ENCODE peak calls at places on chromosomes 16 and 17, in four cellular contexts. V is HCT116, G is fibroblast of lung, S is endothelial cell of umbilical vein. T is an unnamed sample.

GRCh38 chr17:32664936-32665583 is 178.3 kb downstream of the CDK5R1 start:
- DNase-seq in S (no peak), G (no peak), V (no peak), T (no peak)

GRCh38 chr16:8885674-8886592 is 3.8 kb downstream of the LITAFD start:
- DNase-seq in S (peak), V (no peak), G (peak), T (no peak)

GRCh38 chr17:50460831-50461526 is 7.7 kb downstream of the CHAD start:
- DNase-seq in S (no peak), V (no peak), G (no peak), T (no peak)

GRCh38 chr16:70737377-70738082 is 51.7 kb upstream of the MTSS2 start:
- DNase-seq in V (no peak), G (peak), S (no peak), T (no peak)

GRCh38 chr17:62704381-62704971 is 77.0 kb downstream of the MRC2 start:
- DNase-seq in V (no peak), G (peak), S (peak), T (no peak)

GRCh38 chr17:43722921-43723665 is 35.5 kb downstream of the SOST start:
- DNase-seq in G (no peak), V (no peak), S (no peak), T (no peak)

GRCh38 chr17:18957831-18958230 is 5.9 kb downstream of the SLC5A10 start:
- DNase-seq in G (no peak), S (no peak), V (no peak), T (no peak)

GRCh38 chr16:20853981-20854620 is 46.1 kb downstream of the DCUN1D3 start:
- DNase-seq in G (peak), S (peak), V (no peak), T (no peak)

GRCh38 chr17:44738214-44738906 is 20.4 kb upstream of the ADAM11 start:
- DNase-seq in V (no peak), S (no peak), G (peak), T (no peak)

GRCh38 chr17:21209511-21210175 is 4.3 kb downstream of the TMEM11 start:
- DNase-seq in G (no peak), S (no peak), V (no peak), T (no peak)

GRCh38 chr16:46883353-46883689 is 841 bp upstream of the GPT2 start:
- DNase-seq in G (no peak), V (no peak), S (no peak), T (no peak)

GRCh38 chr16:23514381-23515152 is 4.3 kb upstream of the GGA2 start:
- DNase-seq in G (no peak), V (no peak), S (no peak), T (peak)

GRCh38 chr17:12622726-12623125 is 43.0 kb upstream of the MYOCD start:
- DNase-seq in S (no peak), V (no peak), G (no peak), T (no peak)

GRCh38 chr16:10988879-10989278 is 44.5 kb downstream of the CLEC16A start:
- DNase-seq in V (no peak), S (no peak), G (no peak), T (no peak)

GRCh38 chr17:82936768-82937171 is 96.9 kb upstream of the ZNF750 start:
- DNase-seq in G (no peak), S (no peak), V (no peak), T (no peak)

GRCh38 chr17:82940226-82941020 is 100.6 kb upstream of the ZNF750 start:
- DNase-seq in V (no peak), S (no peak), G (no peak), T (no peak)

GRCh38 chr17:82937411-82938371 is 97.9 kb upstream of the ZNF750 start:
- DNase-seq in S (no peak), G (no peak), V (no peak), T (no peak)

GRCh38 chr17:82939213-82940030 is 99.6 kb upstream of the ZNF750 start:
- DNase-seq in G (no peak), V (no peak), S (no peak), T (no peak)

GRCh38 chr17:82938486-82939212 is 98.8 kb upstream of the ZNF750 start:
- DNase-seq in V (no peak), G (no peak), S (no peak), T (no peak)
- H3K9ac ChIP-seq in V (no peak), G (no peak), S (no peak), T (no peak)

DNA sequence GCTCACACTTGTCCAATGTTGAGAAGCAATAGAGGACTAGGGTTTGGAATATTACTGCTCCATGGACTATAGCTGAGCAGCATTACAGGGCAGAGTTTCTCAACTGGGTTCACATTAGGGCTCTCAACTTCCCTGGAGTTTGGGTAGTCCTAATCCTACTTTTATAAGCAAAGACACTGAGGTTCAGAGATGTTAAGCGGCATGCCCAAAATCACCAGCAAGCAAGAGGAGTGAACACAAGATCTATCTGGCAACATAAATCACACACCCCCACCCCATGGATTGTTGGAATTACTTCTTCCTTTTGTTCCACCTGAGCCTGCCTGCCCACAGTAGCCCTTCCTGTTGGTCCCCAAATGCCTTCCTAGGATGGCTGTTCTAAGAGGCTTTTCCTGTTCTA is 5.2 kb downstream of the TSNAXIP1 start:
- DNase-seq in G (no peak), S (no peak), V (no peak), T (no peak)
- TF ChIP-seq CTCF in G (no peak), S (no peak), V (no peak), T (no peak)

DNA sequence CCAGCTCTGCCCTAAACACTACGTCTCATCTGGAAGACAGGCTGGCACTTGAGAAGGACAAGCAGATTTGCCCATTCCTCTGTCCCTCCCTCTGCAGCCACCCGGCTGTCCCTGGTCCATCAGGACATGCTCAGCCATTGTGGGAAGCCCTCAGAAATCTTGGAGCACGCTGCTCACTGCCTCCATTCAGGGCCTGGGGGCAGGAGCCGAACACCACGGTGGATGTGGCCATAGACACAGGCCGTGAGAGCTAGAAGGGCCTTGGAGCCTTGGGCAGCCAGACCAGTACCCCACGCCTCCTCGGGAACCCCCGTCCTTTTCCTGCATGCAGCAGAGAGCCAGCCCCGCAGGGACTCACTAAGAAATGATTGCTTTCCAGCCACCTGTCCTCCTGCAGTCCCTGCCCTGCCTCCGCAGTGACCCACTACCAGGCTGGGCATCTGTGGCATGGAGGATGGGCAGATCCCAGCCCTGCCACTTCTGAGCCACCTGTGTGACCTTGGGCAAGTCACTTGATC is 3.4 kb downstream of the DOC2A start:
- DNase-seq in S (no peak), V (no peak), G (no peak), T (no peak)
- H2AFZ ChIP-seq in S (no peak), V (no peak), G (no peak), T (no peak)

DNA sequence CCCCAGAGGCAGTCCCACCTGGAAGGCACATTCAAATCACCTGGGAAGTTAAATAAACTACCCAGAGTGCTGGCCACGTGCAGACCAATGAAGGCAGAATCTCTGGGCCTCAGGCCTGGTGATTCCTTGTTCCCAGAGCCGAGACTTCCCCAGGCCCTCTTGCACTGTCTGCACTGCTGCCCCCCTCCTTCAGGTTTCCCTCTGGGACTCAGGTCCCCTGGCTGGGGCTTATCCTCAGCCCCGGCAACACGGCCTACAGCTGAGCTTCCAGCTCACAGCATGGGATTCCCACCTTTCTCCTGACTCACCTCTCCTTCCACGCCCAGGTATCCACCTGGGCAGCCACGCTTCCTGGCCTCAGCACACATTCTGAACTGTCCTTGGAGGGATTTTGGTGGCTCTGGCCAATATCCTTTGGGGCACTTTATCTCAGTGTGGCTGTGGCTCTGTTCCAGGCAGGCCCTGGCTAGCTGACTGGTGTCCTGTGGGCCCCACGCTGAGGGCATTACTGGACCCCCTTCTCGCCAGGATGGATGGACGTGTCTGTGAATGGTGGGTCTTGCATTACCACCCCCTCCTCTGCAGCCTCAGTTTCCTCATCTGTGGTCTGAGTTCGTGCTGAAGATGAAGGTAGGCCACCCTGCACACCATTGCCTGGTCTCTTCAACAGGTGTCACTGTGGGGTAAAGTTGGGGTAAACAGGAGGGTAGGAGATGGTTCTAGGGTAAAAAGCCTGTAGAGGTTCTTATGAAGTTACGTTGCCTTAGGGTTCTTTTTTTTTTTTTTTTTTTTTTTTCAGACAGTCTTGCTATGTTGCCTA is 165.7 kb downstream of the IRF8 start:
- DNase-seq in G (no peak), V (no peak), S (no peak), T (no peak)
- H3K9ac ChIP-seq in G (no peak), V (no peak), S (no peak), T (no peak)

GRCh38 chr16:2898831-2899563 is 12.7 kb upstream of the FLYWCH1 start:
- DNase-seq in G (no peak), V (no peak), S (no peak), T (no peak)

GRCh38 chr16:2897110-2897509 is 14.1 kb downstream of the FLYWCH2 start:
- DNase-seq in S (no peak), V (no peak), G (no peak), T (no peak)

GRCh38 chr16:2896480-2897010 is 13.5 kb downstream of the FLYWCH2 start:
- DNase-seq in G (no peak), V (no peak), S (no peak), T (no peak)

GRCh38 chr16:2895813-2896212 is 12.8 kb downstream of the FLYWCH2 start:
- DNase-seq in S (no peak), V (no peak), G (peak), T (no peak)

GRCh38 chr16:2894231-2894630 is 11.2 kb downstream of the FLYWCH2 start:
- DNase-seq in V (no peak), G (no peak), S (no peak), T (no peak)
- TF ChIP-seq CTCF in V (no peak), G (no peak), S (no peak), T (no peak)

DNA sequence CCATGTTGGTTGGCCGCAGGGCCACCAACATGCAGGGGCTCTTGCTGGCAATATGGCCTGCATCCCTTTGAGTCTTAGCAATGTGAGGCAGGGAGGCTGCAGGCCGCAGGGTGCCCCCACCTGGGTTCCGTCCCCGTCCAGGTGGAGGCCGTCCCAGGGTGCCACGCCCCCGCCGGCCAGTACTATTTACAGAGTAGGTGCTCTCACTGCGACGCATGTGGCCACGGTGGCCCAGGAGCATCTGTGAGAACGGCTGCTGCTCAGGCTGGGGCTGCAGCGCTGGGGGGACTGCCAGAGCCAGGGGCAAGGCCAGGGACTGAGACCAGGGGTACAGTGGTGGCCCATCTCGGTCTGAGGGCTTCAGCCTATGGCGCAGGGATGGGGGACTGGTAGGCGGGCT is 3.6 kb downstream of the MATCAP1 start:
- DNase-seq in S (no peak), V (no peak), G (no peak), T (no peak)
- H2AFZ ChIP-seq in S (no peak), V (no peak), G (no peak), T (no peak)

DNA sequence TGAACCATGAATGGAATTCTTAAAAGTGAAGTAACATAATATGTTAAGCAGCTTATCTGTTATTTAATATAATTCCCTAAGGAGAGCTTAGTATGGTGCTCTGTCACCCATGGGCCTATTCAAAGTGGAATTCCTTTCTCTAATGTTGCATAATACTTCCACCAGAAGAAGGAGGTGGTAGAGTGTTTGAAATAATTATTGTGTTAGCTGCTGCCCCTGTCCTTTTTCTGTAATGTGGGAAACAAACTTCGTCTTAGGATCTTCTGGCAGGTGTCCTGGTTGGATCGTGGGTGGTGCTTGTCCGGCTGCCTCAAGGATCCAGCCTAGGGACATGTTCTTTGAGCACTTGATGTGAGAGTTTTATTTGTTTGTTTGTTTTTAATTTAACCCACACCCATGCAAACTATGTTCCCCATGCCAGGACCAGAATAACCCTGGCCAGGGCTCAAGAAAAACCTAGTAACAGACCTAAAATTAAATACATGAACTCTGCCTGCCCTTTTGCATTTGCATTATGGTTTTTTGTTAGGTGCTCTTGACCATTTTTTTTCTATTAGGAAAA is 46.1 kb downstream of the ZNRF1 start:
- DNase-seq in V (no peak), G (peak), S (no peak), T (no peak)
- H3K9ac ChIP-seq in V (no peak), G (no peak), S (no peak), T (no peak)

DNA sequence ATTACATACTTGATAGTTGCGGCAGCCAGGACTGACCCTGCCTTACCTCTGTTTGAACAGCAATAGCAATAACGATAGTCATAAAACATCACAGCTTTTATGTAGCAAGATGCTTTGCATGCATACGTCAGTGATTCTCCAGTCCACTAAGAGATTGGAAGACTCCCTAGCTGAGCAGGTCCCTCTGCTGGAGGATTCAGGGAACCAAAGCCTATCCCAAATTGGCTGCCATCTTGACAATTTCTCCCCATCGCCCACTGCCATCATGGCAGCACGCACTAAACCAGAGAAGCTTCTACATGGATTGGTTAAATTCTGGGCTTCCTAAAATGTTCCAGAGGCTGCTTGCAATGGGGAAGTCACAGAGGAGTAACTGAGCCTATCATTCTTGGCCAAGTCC is 360.6 kb upstream of the XYLT1 start:
- DNase-seq in V (no peak), G (no peak), S (no peak), T (no peak)
- TF ChIP-seq CTCF in V (peak), G (no peak), S (no peak), T (no peak)

GRCh38 chr17:55433029-55433628 is 11.5 kb upstream of the MMD start:
- DNase-seq in S (no peak), G (peak), V (peak), T (no peak)

GRCh38 chr17:55427587-55427882 is 5.9 kb upstream of the MMD start:
- DNase-seq in S (no peak), V (no peak), G (no peak), T (no peak)

GRCh38 chr17:55432358-55433028 is 10.9 kb upstream of the MMD start:
- DNase-seq in S (no peak), G (peak), V (no peak), T (no peak)

GRCh38 chr17:55433629-55434422 is 12.2 kb upstream of the MMD start:
- DNase-seq in G (peak), V (no peak), S (peak), T (no peak)

DNA sequence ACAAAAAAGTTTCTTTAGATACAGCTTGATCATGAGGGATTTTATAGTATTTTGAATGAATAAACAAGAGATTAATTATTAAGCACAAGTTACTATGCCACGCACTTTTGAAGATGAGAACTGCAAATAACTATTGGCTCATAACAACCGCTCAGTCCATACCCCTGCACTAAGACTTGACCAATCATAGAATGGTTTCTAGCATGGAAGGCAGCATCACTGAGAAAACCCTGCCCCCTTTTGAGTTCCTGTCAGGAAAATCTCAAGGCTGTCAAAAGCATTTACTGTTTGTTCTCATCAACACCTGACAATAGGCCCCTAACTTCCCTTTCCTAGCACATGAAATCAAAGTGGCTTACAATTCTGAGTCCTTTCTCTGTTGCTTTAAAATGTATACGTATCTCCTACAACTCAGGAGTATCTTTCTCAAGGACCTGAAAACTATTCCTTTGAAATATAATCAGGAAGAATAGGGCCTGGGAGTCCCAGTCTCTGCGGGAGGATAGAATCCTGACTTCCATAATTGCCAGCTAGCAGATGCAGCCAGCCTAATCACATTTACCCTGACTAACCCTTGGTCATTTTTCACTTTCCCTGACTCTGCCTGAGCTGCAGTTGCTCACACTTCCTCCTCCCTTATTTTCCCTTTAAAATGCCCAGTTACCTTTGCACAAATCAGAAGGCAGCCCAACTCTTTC is 9.0 kb upstream of the MMD start:
- DNase-seq in G (no peak), S (no peak), V (no peak), T (no peak)
- H2AFZ ChIP-seq in G (no peak), S (no peak), V (peak), T (no peak)